ENCODE peak calls at places on chromosomes 2 and 18, in five cellular contexts. T is stimulated activated CD4-positive, alpha-beta T cell treated with anti-CD3 and anti-CD28 coated beads, TNF-alpha, amount 100 ng/mL, for 1 hour; O is AML-193; M is neural crest cell; X is CD4-positive, alpha-beta T cell. I is an unnamed sample.
A peak's percentile ranks its signal among the peaks of the same experiment; 100 is the strongest.

GRCh38 chr2:239236808-239237205 is 164.0 kb downstream of the HDAC4 start:
- DNase-seq in O (no peak), T (no peak), M (no peak), X (no peak), I (peak; percentile 81)

GRCh38 chr2:47056374-47056773 is 98.7 kb downstream of the STPG4 start:
- DNase-seq in T (no peak), O (no peak), M (no peak), X (no peak), I (no peak)

GRCh38 chr18:32891797-32892196 is 119.0 kb upstream of the KLHL14 start:
- DNase-seq in M (no peak), X (no peak), T (no peak), O (no peak), I (no peak)

GRCh38 chr2:227016894-227017293 is 147.1 kb downstream of the COL4A4 start:
- DNase-seq in M (no peak), X (no peak), T (no peak), O (no peak), I (no peak)

GRCh38 chr18:59779979-59780378 is 82.8 kb upstream of the CCBE1 start:
- DNase-seq in M (no peak), T (no peak), O (no peak), X (no peak), I (no peak)

GRCh38 chr2:126849991-126850535 is 48.6 kb upstream of the TEX51 start:
- DNase-seq in X (no peak), M (no peak), O (no peak), T (no peak), I (no peak)

GRCh38 chr2:26185304-26185928 is 12.5 kb downstream of the GAREM2 start:
- DNase-seq in O (no peak), M (no peak), T (no peak), X (no peak), I (no peak)

GRCh38 chr2:155368934-155369333 is 670.4 kb downstream of the KCNJ3 start:
- DNase-seq in X (no peak), O (peak; percentile 3), T (no peak), M (no peak), I (no peak)

GRCh38 chr2:177262958-177263450 is 1.5 kb downstream of the NFE2L2 start:
- DNase-seq in X (no peak), O (no peak), M (no peak), T (no peak), I (no peak)

GRCh38 chr2:48146552-48146951 is 240.3 kb upstream of the FBXO11 start:
- DNase-seq in M (no peak), T (no peak), O (no peak), X (no peak), I (peak; percentile 55)

GRCh38 chr2:234579231-234579962 is 82.5 kb upstream of the ARL4C start:
- DNase-seq in O (no peak), T (no peak), X (no peak), M (no peak), I (peak; percentile 33)

I was measured in MV-4-11.